ENCODE peak calls at places on chromosomes 4 and X, in ten cellular contexts. One of them, this sample, is unnamed.

GRCh38 chr4:10020871-10021676 is at the start of gene SLC2A9:
- DNase-seq in endothelial cell: peak; percentile 21
- DNase-seq in MCF 10A: peak; percentile 88
- DNase-seq in mammary epithelial cell: peak; percentile 79
- DNase-seq in mesothelial cell of epicardium: no peak
- DNase-seq in Calu3: no peak
- DNase-seq in IMR-90: no peak
- DNase-seq in endodermal cell: peak; percentile 39
- DNase-seq in B cell: no peak
- DNase-seq in WTC11: no peak
- DNase-seq in this sample: no peak

GRCh38 chrX:72272868-72273267 is 4.2 kb downstream of the RPS4X start:
- DNase-seq in endothelial cell: no peak
- DNase-seq in MCF 10A: peak; percentile 88
- DNase-seq in mammary epithelial cell: peak; percentile 84
- DNase-seq in mesothelial cell of epicardium: no peak
- DNase-seq in Calu3: no peak
- DNase-seq in IMR-90: peak; percentile 76
- DNase-seq in endodermal cell: no peak
- DNase-seq in B cell: no peak
- DNase-seq in WTC11: no peak
- DNase-seq in this sample: no peak

GRCh38 chr4:189597341-189597740 is 343.3 kb upstream of the FRG1 start:
- DNase-seq in endothelial cell: no peak
- DNase-seq in MCF 10A: no peak
- DNase-seq in mammary epithelial cell: no peak
- DNase-seq in mesothelial cell of epicardium: no peak
- DNase-seq in Calu3: no peak
- DNase-seq in IMR-90: no peak
- DNase-seq in endodermal cell: no peak
- DNase-seq in B cell: no peak
- DNase-seq in WTC11: no peak
- DNase-seq in this sample: no peak

GRCh38 chr4:11471613-11472012 is 42.9 kb upstream of the HS3ST1 start:
- DNase-seq in endothelial cell: no peak
- DNase-seq in MCF 10A: no peak
- DNase-seq in mammary epithelial cell: no peak
- DNase-seq in mesothelial cell of epicardium: no peak
- DNase-seq in Calu3: peak; percentile 27
- DNase-seq in IMR-90: no peak
- DNase-seq in endodermal cell: no peak
- DNase-seq in B cell: peak; percentile 81
- DNase-seq in WTC11: no peak
- DNase-seq in this sample: peak; percentile 47

GRCh38 chrX:72360326-72360725 is 54.6 kb upstream of the CITED1 start:
- DNase-seq in endothelial cell: no peak
- DNase-seq in MCF 10A: no peak
- DNase-seq in mammary epithelial cell: no peak
- DNase-seq in mesothelial cell of epicardium: no peak
- DNase-seq in Calu3: no peak
- DNase-seq in IMR-90: no peak
- DNase-seq in endodermal cell: no peak
- DNase-seq in B cell: no peak
- DNase-seq in WTC11: no peak
- DNase-seq in this sample: no peak

GRCh38 chr4:184787766-184788503 is 37.8 kb downstream of the ACSL1 start:
- DNase-seq in endothelial cell: no peak
- DNase-seq in MCF 10A: no peak
- DNase-seq in mammary epithelial cell: no peak
- DNase-seq in mesothelial cell of epicardium: no peak
- DNase-seq in Calu3: no peak
- DNase-seq in IMR-90: no peak
- DNase-seq in endodermal cell: no peak
- DNase-seq in B cell: no peak
- DNase-seq in WTC11: no peak
- DNase-seq in this sample: no peak

GRCh38 chr4:5203925-5204324 is 152.6 kb downstream of the STK32B start:
- DNase-seq in endothelial cell: no peak
- DNase-seq in MCF 10A: no peak
- DNase-seq in mammary epithelial cell: no peak
- DNase-seq in mesothelial cell of epicardium: no peak
- DNase-seq in Calu3: no peak
- DNase-seq in IMR-90: no peak
- DNase-seq in endodermal cell: no peak
- DNase-seq in B cell: no peak
- DNase-seq in WTC11: no peak
- DNase-seq in this sample: no peak

GRCh38 chr4:2256156-2256731 is 5.7 kb downstream of the MXD4 start:
- DNase-seq in endothelial cell: peak; percentile 2
- DNase-seq in MCF 10A: peak; percentile 66
- DNase-seq in mammary epithelial cell: no peak
- DNase-seq in mesothelial cell of epicardium: peak; percentile 29
- DNase-seq in Calu3: no peak
- DNase-seq in IMR-90: no peak
- DNase-seq in endodermal cell: no peak
- DNase-seq in B cell: peak; percentile 3
- DNase-seq in WTC11: no peak
- DNase-seq in this sample: peak; percentile 14

GRCh38 chrX:109487640-109488039 is 5.8 kb upstream of the GUCY2F start:
- DNase-seq in endothelial cell: no peak
- DNase-seq in MCF 10A: no peak
- DNase-seq in mammary epithelial cell: no peak
- DNase-seq in mesothelial cell of epicardium: no peak
- DNase-seq in Calu3: no peak
- DNase-seq in IMR-90: no peak
- DNase-seq in endodermal cell: no peak
- DNase-seq in B cell: peak; percentile 23
- DNase-seq in WTC11: no peak
- DNase-seq in this sample: no peak

GRCh38 chrX:11481035-11481434 is 184.7 kb downstream of the ARHGAP6 start:
- DNase-seq in endothelial cell: no peak
- DNase-seq in MCF 10A: no peak
- DNase-seq in mammary epithelial cell: no peak
- DNase-seq in mesothelial cell of epicardium: no peak
- DNase-seq in Calu3: no peak
- DNase-seq in IMR-90: peak; percentile 37
- DNase-seq in endodermal cell: no peak
- DNase-seq in B cell: no peak
- DNase-seq in WTC11: no peak
- DNase-seq in this sample: no peak

GRCh38 chr4:66943117-66943516 is 602.2 kb downstream of the CENPC start:
- DNase-seq in endothelial cell: no peak
- DNase-seq in MCF 10A: no peak
- DNase-seq in mammary epithelial cell: no peak
- DNase-seq in mesothelial cell of epicardium: no peak
- DNase-seq in Calu3: no peak
- DNase-seq in IMR-90: no peak
- DNase-seq in endodermal cell: no peak
- DNase-seq in B cell: peak; percentile 5
- DNase-seq in WTC11: no peak
- DNase-seq in this sample: no peak

GRCh38 chr4:155602351-155603140 is 64.1 kb upstream of the GUCY1A1 start:
- DNase-seq in endothelial cell: no peak
- DNase-seq in MCF 10A: no peak
- DNase-seq in mammary epithelial cell: peak; percentile 76
- DNase-seq in mesothelial cell of epicardium: no peak
- DNase-seq in Calu3: peak; percentile 0
- DNase-seq in IMR-90: no peak
- DNase-seq in endodermal cell: no peak
- DNase-seq in B cell: no peak
- DNase-seq in WTC11: no peak
- DNase-seq in this sample: no peak

GRCh38 chr4:76306882-76307669 is 543 bp downstream of the STBD1 start:
- DNase-seq in endothelial cell: peak; percentile 47
- DNase-seq in MCF 10A: peak; percentile 70
- DNase-seq in mammary epithelial cell: peak; percentile 71
- DNase-seq in mesothelial cell of epicardium: peak; percentile 59
- DNase-seq in Calu3: peak; percentile 62
- DNase-seq in IMR-90: peak; percentile 44
- DNase-seq in endodermal cell: peak; percentile 90
- DNase-seq in B cell: peak; percentile 12
- DNase-seq in WTC11: peak; percentile 76
- DNase-seq in this sample: no peak

GRCh38 chr4:38230121-38230728 is 270.0 kb downstream of the PTTG2 start:
- DNase-seq in endothelial cell: no peak
- DNase-seq in MCF 10A: peak; percentile 10
- DNase-seq in mammary epithelial cell: peak; percentile 59
- DNase-seq in mesothelial cell of epicardium: no peak
- DNase-seq in Calu3: peak; percentile 46
- DNase-seq in IMR-90: no peak
- DNase-seq in endodermal cell: no peak
- DNase-seq in B cell: no peak
- DNase-seq in WTC11: no peak
- DNase-seq in this sample: no peak

GRCh38 chr4:177557416-177557815 is 115.2 kb upstream of the AGA start:
- DNase-seq in endothelial cell: no peak
- DNase-seq in MCF 10A: no peak
- DNase-seq in mammary epithelial cell: no peak
- DNase-seq in mesothelial cell of epicardium: no peak
- DNase-seq in Calu3: no peak
- DNase-seq in IMR-90: no peak
- DNase-seq in endodermal cell: no peak
- DNase-seq in B cell: no peak
- DNase-seq in WTC11: no peak
- DNase-seq in this sample: no peak
- TF ChIP-seq CTCF in endothelial cell: no peak
- TF ChIP-seq CTCF in MCF 10A: no peak
- TF ChIP-seq CTCF in mammary epithelial cell: no peak
- TF ChIP-seq CTCF in mesothelial cell of epicardium: no peak
- TF ChIP-seq CTCF in Calu3: no peak
- TF ChIP-seq CTCF in IMR-90: no peak
- TF ChIP-seq CTCF in endodermal cell: no peak
- TF ChIP-seq CTCF in B cell: no peak
- TF ChIP-seq CTCF in WTC11: no peak
- TF ChIP-seq CTCF in this sample: no peak

DNA sequence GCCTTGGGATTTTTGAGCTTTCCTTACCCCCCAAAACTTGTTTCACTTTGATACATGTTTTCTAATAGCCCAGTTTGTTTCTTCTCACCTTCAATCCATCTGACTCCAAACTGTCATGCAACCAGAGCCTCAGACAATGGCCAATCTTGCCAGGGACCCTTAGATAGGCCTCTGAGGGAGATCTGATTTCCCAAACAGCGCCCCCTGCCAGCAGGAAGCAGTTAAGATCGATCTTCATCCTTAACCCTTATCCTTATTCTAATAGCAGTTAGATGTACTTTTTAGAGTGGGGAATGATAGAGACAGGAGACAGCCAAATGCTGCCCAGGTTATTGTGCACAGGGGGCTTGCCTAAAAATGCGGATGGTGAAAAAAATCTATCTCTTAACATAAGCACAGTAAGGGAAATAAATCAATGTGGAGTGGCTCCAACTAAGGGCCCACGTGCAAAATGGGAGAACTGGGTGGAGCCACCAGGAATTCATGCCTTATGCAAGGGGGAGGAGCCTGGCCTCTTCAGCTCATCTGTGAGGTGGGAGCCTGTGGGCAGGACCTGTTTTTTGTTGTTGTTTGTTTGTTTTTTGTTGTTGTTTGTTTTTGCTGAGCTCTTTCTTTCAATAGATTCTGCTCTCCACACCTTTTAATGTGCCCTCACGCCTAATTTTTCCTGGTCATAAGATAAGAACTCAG is 833.6 kb upstream of the AGA start:
- DNase-seq in endothelial cell: no peak
- DNase-seq in MCF 10A: peak; percentile 4
- DNase-seq in mammary epithelial cell: no peak
- DNase-seq in mesothelial cell of epicardium: no peak
- DNase-seq in Calu3: no peak
- DNase-seq in IMR-90: no peak
- DNase-seq in endodermal cell: peak; percentile 74
- DNase-seq in B cell: no peak
- DNase-seq in WTC11: peak; percentile 62
- DNase-seq in this sample: no peak
- TF ChIP-seq CTCF in endothelial cell: peak; percentile 38
- TF ChIP-seq CTCF in MCF 10A: no peak
- TF ChIP-seq CTCF in mammary epithelial cell: no peak
- TF ChIP-seq CTCF in mesothelial cell of epicardium: no peak
- TF ChIP-seq CTCF in Calu3: no peak
- TF ChIP-seq CTCF in IMR-90: no peak
- TF ChIP-seq CTCF in endodermal cell: peak; percentile 76
- TF ChIP-seq CTCF in B cell: no peak
- TF ChIP-seq CTCF in WTC11: peak; percentile 60
- TF ChIP-seq CTCF in this sample: no peak

GRCh38 chrX:102934624-102935023 is 2.4 kb upstream of the RAB40AL start:
- DNase-seq in endothelial cell: peak; percentile 28
- DNase-seq in MCF 10A: peak; percentile 53
- DNase-seq in mammary epithelial cell: peak; percentile 7
- DNase-seq in mesothelial cell of epicardium: no peak
- DNase-seq in Calu3: peak; percentile 34
- DNase-seq in IMR-90: peak; percentile 4
- DNase-seq in endodermal cell: peak; percentile 74
- DNase-seq in B cell: peak; percentile 20
- DNase-seq in WTC11: peak; percentile 36
- DNase-seq in this sample: peak; percentile 14
- TF ChIP-seq CTCF in endothelial cell: peak; percentile 56
- TF ChIP-seq CTCF in MCF 10A: peak; percentile 57
- TF ChIP-seq CTCF in mammary epithelial cell: peak; percentile 71
- TF ChIP-seq CTCF in mesothelial cell of epicardium: peak; percentile 72
- TF ChIP-seq CTCF in Calu3: peak; percentile 53
- TF ChIP-seq CTCF in IMR-90: peak; percentile 45
- TF ChIP-seq CTCF in endodermal cell: peak; percentile 77
- TF ChIP-seq CTCF in B cell: peak; percentile 62
- TF ChIP-seq CTCF in WTC11: peak; percentile 48
- TF ChIP-seq CTCF in this sample: peak; percentile 61

GRCh38 chr4:7847206-7847605 is 92.5 kb downstream of the AFAP1 start:
- DNase-seq in endothelial cell: no peak
- DNase-seq in MCF 10A: no peak
- DNase-seq in mammary epithelial cell: no peak
- DNase-seq in mesothelial cell of epicardium: no peak
- DNase-seq in Calu3: no peak
- DNase-seq in IMR-90: no peak
- DNase-seq in endodermal cell: no peak
- DNase-seq in B cell: no peak
- DNase-seq in WTC11: no peak
- DNase-seq in this sample: no peak

GRCh38 chr4:7853271-7853670 is 86.4 kb downstream of the AFAP1 start:
- DNase-seq in endothelial cell: no peak
- DNase-seq in MCF 10A: no peak
- DNase-seq in mammary epithelial cell: no peak
- DNase-seq in mesothelial cell of epicardium: no peak
- DNase-seq in Calu3: no peak
- DNase-seq in IMR-90: no peak
- DNase-seq in endodermal cell: no peak
- DNase-seq in B cell: no peak
- DNase-seq in WTC11: no peak
- DNase-seq in this sample: no peak

GRCh38 chr4:7854211-7854610 is 85.5 kb downstream of the AFAP1 start:
- DNase-seq in endothelial cell: no peak
- DNase-seq in MCF 10A: no peak
- DNase-seq in mammary epithelial cell: no peak
- DNase-seq in mesothelial cell of epicardium: no peak
- DNase-seq in Calu3: no peak
- DNase-seq in IMR-90: no peak
- DNase-seq in endodermal cell: no peak
- DNase-seq in B cell: no peak
- DNase-seq in WTC11: no peak
- DNase-seq in this sample: no peak

GRCh38 chr4:7852568-7853185 is 87.0 kb downstream of the AFAP1 start:
- DNase-seq in endothelial cell: no peak
- DNase-seq in MCF 10A: no peak
- DNase-seq in mammary epithelial cell: peak; percentile 96
- DNase-seq in mesothelial cell of epicardium: no peak
- DNase-seq in Calu3: peak; percentile 65
- DNase-seq in IMR-90: no peak
- DNase-seq in endodermal cell: no peak
- DNase-seq in B cell: no peak
- DNase-seq in WTC11: no peak
- DNase-seq in this sample: no peak

GRCh38 chr4:7850489-7850888 is 89.2 kb downstream of the AFAP1 start:
- DNase-seq in endothelial cell: no peak
- DNase-seq in MCF 10A: no peak
- DNase-seq in mammary epithelial cell: no peak
- DNase-seq in mesothelial cell of epicardium: no peak
- DNase-seq in Calu3: no peak
- DNase-seq in IMR-90: no peak
- DNase-seq in endodermal cell: no peak
- DNase-seq in B cell: no peak
- DNase-seq in WTC11: peak; percentile 41
- DNase-seq in this sample: no peak
- TF ChIP-seq CTCF in endothelial cell: no peak
- TF ChIP-seq CTCF in MCF 10A: no peak
- TF ChIP-seq CTCF in mammary epithelial cell: no peak
- TF ChIP-seq CTCF in mesothelial cell of epicardium: no peak
- TF ChIP-seq CTCF in Calu3: no peak
- TF ChIP-seq CTCF in IMR-90: no peak
- TF ChIP-seq CTCF in endodermal cell: peak; percentile 62
- TF ChIP-seq CTCF in B cell: no peak
- TF ChIP-seq CTCF in WTC11: peak; percentile 19
- TF ChIP-seq CTCF in this sample: no peak

This sample was measured in natural killer cell.